ENCODE peak calls at places on chromosomes 12 and 14, in ten cellular contexts. One of them, this sample, is unnamed.

GRCh38 chr14:105168496-105168978 is at the start of gene JAG2:
- DNase-seq in transverse colon: peak; percentile 57
- DNase-seq in effector memory CD4-positive, alpha-beta T cell: peak; percentile 44
- DNase-seq in upper lobe of left lung: peak; percentile 72
- DNase-seq in IMR-90: no peak
- DNase-seq in psoas muscle: peak; percentile 68
- DNase-seq in sigmoid colon: no peak
- DNase-seq in cardiac muscle cell: peak; percentile 78
- DNase-seq in astrocyte: peak; percentile 19
- DNase-seq in GM23338: peak; percentile 77
- DNase-seq in this sample: peak; percentile 94

GRCh38 chr12:46915082-46915481 is 89.3 kb upstream of the SLC38A4 start:
- DNase-seq in sigmoid colon: peak; percentile 69
- DNase-seq in astrocyte: peak; percentile 92
- DNase-seq in effector memory CD4-positive, alpha-beta T cell: no peak
- DNase-seq in psoas muscle: peak; percentile 74
- DNase-seq in GM23338: no peak
- DNase-seq in cardiac muscle cell: no peak
- DNase-seq in upper lobe of left lung: peak; percentile 25
- DNase-seq in IMR-90: peak; percentile 90
- DNase-seq in transverse colon: no peak
- DNase-seq in this sample: no peak

GRCh38 chr12:110846615-110847566 is at the start of gene CCDC63:
- DNase-seq in IMR-90: no peak
- DNase-seq in psoas muscle: peak; percentile 49
- DNase-seq in astrocyte: peak; percentile 37
- DNase-seq in upper lobe of left lung: peak; percentile 46
- DNase-seq in effector memory CD4-positive, alpha-beta T cell: no peak
- DNase-seq in sigmoid colon: peak; percentile 78
- DNase-seq in transverse colon: peak; percentile 60
- DNase-seq in GM23338: peak; percentile 87
- DNase-seq in cardiac muscle cell: peak; percentile 85
- DNase-seq in this sample: peak; percentile 89

GRCh38 chr14:104558231-104559042 is 21.1 kb upstream of the C14orf180 start:
- DNase-seq in cardiac muscle cell: no peak
- DNase-seq in transverse colon: no peak
- DNase-seq in astrocyte: no peak
- DNase-seq in GM23338: no peak
- DNase-seq in IMR-90: no peak
- DNase-seq in upper lobe of left lung: no peak
- DNase-seq in effector memory CD4-positive, alpha-beta T cell: no peak
- DNase-seq in sigmoid colon: no peak
- DNase-seq in psoas muscle: no peak
- DNase-seq in this sample: peak; percentile 38

GRCh38 chr12:76201316-76201715 is 116.8 kb upstream of the NAP1L1 start:
- DNase-seq in psoas muscle: no peak
- DNase-seq in astrocyte: no peak
- DNase-seq in effector memory CD4-positive, alpha-beta T cell: no peak
- DNase-seq in sigmoid colon: no peak
- DNase-seq in IMR-90: no peak
- DNase-seq in upper lobe of left lung: no peak
- DNase-seq in GM23338: no peak
- DNase-seq in cardiac muscle cell: no peak
- DNase-seq in transverse colon: no peak
- DNase-seq in this sample: no peak

GRCh38 chr14:68089146-68089715 is 269.7 kb downstream of the RAD51B start:
- DNase-seq in effector memory CD4-positive, alpha-beta T cell: no peak
- DNase-seq in sigmoid colon: peak; percentile 71
- DNase-seq in astrocyte: peak; percentile 88
- DNase-seq in upper lobe of left lung: no peak
- DNase-seq in transverse colon: no peak
- DNase-seq in cardiac muscle cell: no peak
- DNase-seq in GM23338: no peak
- DNase-seq in psoas muscle: no peak
- DNase-seq in IMR-90: peak; percentile 61
- DNase-seq in this sample: no peak

GRCh38 chr14:95497561-95498011 is 18.9 kb downstream of the SYNE3 start:
- DNase-seq in sigmoid colon: no peak
- DNase-seq in GM23338: no peak
- DNase-seq in astrocyte: no peak
- DNase-seq in IMR-90: no peak
- DNase-seq in upper lobe of left lung: no peak
- DNase-seq in effector memory CD4-positive, alpha-beta T cell: no peak
- DNase-seq in transverse colon: no peak
- DNase-seq in cardiac muscle cell: peak; percentile 53
- DNase-seq in psoas muscle: no peak
- DNase-seq in this sample: no peak

GRCh38 chr12:104570174-104570907 is 113.6 kb downstream of the CHST11 start:
- DNase-seq in IMR-90: no peak
- DNase-seq in upper lobe of left lung: no peak
- DNase-seq in effector memory CD4-positive, alpha-beta T cell: no peak
- DNase-seq in transverse colon: no peak
- DNase-seq in GM23338: no peak
- DNase-seq in astrocyte: no peak
- DNase-seq in psoas muscle: no peak
- DNase-seq in sigmoid colon: no peak
- DNase-seq in cardiac muscle cell: no peak
- DNase-seq in this sample: no peak

GRCh38 chr12:82507656-82508055 is 149.3 kb downstream of the METTL25 start:
- DNase-seq in upper lobe of left lung: no peak
- DNase-seq in transverse colon: no peak
- DNase-seq in sigmoid colon: no peak
- DNase-seq in astrocyte: no peak
- DNase-seq in GM23338: no peak
- DNase-seq in psoas muscle: no peak
- DNase-seq in effector memory CD4-positive, alpha-beta T cell: no peak
- DNase-seq in cardiac muscle cell: no peak
- DNase-seq in IMR-90: no peak
- DNase-seq in this sample: no peak

GRCh38 chr14:36556811-36557433 is 25.5 kb downstream of the NKX2-8 start:
- DNase-seq in sigmoid colon: no peak
- DNase-seq in astrocyte: no peak
- DNase-seq in IMR-90: peak; percentile 7
- DNase-seq in transverse colon: no peak
- DNase-seq in upper lobe of left lung: no peak
- DNase-seq in GM23338: peak; percentile 65
- DNase-seq in psoas muscle: no peak
- DNase-seq in cardiac muscle cell: peak; percentile 26
- DNase-seq in effector memory CD4-positive, alpha-beta T cell: no peak
- DNase-seq in this sample: peak; percentile 54

GRCh38 chr12:18400186-18400585 is 138.9 kb downstream of the PIK3C2G start:
- DNase-seq in transverse colon: no peak
- DNase-seq in cardiac muscle cell: no peak
- DNase-seq in GM23338: no peak
- DNase-seq in astrocyte: peak; percentile 65
- DNase-seq in upper lobe of left lung: no peak
- DNase-seq in effector memory CD4-positive, alpha-beta T cell: no peak
- DNase-seq in psoas muscle: no peak
- DNase-seq in IMR-90: peak; percentile 39
- DNase-seq in sigmoid colon: no peak
- DNase-seq in this sample: no peak

GRCh38 chr12:109879332-109880048 is 851 bp downstream of the GLTP start:
- DNase-seq in psoas muscle: no peak
- DNase-seq in upper lobe of left lung: no peak
- DNase-seq in IMR-90: no peak
- DNase-seq in effector memory CD4-positive, alpha-beta T cell: no peak
- DNase-seq in sigmoid colon: no peak
- DNase-seq in GM23338: peak; percentile 42
- DNase-seq in transverse colon: no peak
- DNase-seq in cardiac muscle cell: peak; percentile 14
- DNase-seq in astrocyte: no peak
- DNase-seq in this sample: no peak

DNA sequence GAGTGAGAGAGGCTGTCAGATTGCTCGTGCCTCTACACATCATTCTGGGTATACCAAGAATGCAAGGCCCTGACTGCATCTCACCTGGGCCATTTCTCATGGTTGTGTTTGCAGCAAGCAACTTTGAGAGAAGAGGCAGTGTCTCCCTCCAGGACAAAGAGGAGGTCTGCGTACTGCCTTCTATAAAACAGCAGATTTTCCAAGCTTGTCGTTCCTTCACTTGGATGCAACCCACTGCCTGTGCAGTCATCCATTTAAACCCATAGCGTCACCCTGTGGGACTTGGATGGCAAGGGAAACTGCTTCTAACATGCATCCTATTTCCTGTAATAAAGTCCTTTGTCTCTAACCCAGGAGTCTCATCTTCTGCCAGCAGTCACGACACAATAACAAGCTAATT is 1.3 kb downstream of the POMT2 start:
- DNase-seq in astrocyte: no peak
- DNase-seq in IMR-90: no peak
- DNase-seq in sigmoid colon: peak; percentile 45
- DNase-seq in upper lobe of left lung: no peak
- DNase-seq in psoas muscle: no peak
- DNase-seq in cardiac muscle cell: no peak
- DNase-seq in GM23338: no peak
- DNase-seq in transverse colon: no peak
- DNase-seq in effector memory CD4-positive, alpha-beta T cell: no peak
- DNase-seq in this sample: no peak
- H3K4me3 ChIP-seq in astrocyte: no peak overlapping the region
- H3K4me3 ChIP-seq in IMR-90: no peak overlapping the region
- H3K4me3 ChIP-seq in sigmoid colon: no peak overlapping the region
- H3K4me3 ChIP-seq in upper lobe of left lung: no peak overlapping the region
- H3K4me3 ChIP-seq in psoas muscle: peak overlapping the region; percentile 97
- H3K4me3 ChIP-seq in cardiac muscle cell: no peak overlapping the region
- H3K4me3 ChIP-seq in GM23338: peak overlapping the region; percentile 94
- H3K4me3 ChIP-seq in transverse colon: no peak overlapping the region
- H3K4me3 ChIP-seq in effector memory CD4-positive, alpha-beta T cell: no peak overlapping the region
- H3K4me3 ChIP-seq in this sample: no peak overlapping the region

GRCh38 chr12:97324471-97324870 is 138.1 kb upstream of the RMST start:
- DNase-seq in astrocyte: no peak
- DNase-seq in upper lobe of left lung: no peak
- DNase-seq in sigmoid colon: no peak
- DNase-seq in psoas muscle: no peak
- DNase-seq in effector memory CD4-positive, alpha-beta T cell: no peak
- DNase-seq in GM23338: peak; percentile 1
- DNase-seq in cardiac muscle cell: no peak
- DNase-seq in transverse colon: no peak
- DNase-seq in IMR-90: no peak
- DNase-seq in this sample: peak; percentile 26

GRCh38 chr12:97323154-97323553 is 139.4 kb upstream of the RMST start:
- DNase-seq in astrocyte: no peak
- DNase-seq in effector memory CD4-positive, alpha-beta T cell: no peak
- DNase-seq in IMR-90: no peak
- DNase-seq in cardiac muscle cell: no peak
- DNase-seq in sigmoid colon: no peak
- DNase-seq in transverse colon: no peak
- DNase-seq in upper lobe of left lung: no peak
- DNase-seq in GM23338: peak; percentile 46
- DNase-seq in psoas muscle: no peak
- DNase-seq in this sample: no peak

GRCh38 chr12:97322388-97322787 is 140.2 kb upstream of the RMST start:
- DNase-seq in upper lobe of left lung: no peak
- DNase-seq in transverse colon: no peak
- DNase-seq in psoas muscle: no peak
- DNase-seq in effector memory CD4-positive, alpha-beta T cell: no peak
- DNase-seq in astrocyte: no peak
- DNase-seq in sigmoid colon: no peak
- DNase-seq in GM23338: no peak
- DNase-seq in cardiac muscle cell: peak; percentile 16
- DNase-seq in IMR-90: no peak
- DNase-seq in this sample: no peak

GRCh38 chr12:97321640-97322039 is 141.0 kb upstream of the RMST start:
- DNase-seq in transverse colon: no peak
- DNase-seq in cardiac muscle cell: no peak
- DNase-seq in sigmoid colon: no peak
- DNase-seq in upper lobe of left lung: no peak
- DNase-seq in IMR-90: no peak
- DNase-seq in astrocyte: no peak
- DNase-seq in effector memory CD4-positive, alpha-beta T cell: no peak
- DNase-seq in psoas muscle: no peak
- DNase-seq in GM23338: no peak
- DNase-seq in this sample: no peak
- H3K27me3 ChIP-seq in transverse colon: no peaks in the 10 kb centered on the region
- H3K27me3 ChIP-seq in cardiac muscle cell: no peaks in the 10 kb centered on the region
- H3K27me3 ChIP-seq in sigmoid colon: peaks cover under 1% of the 10 kb centered on the region
- H3K27me3 ChIP-seq in upper lobe of left lung: no peaks in the 10 kb centered on the region
- H3K27me3 ChIP-seq in IMR-90: no peaks in the 10 kb centered on the region
- H3K27me3 ChIP-seq in astrocyte: no peaks in the 10 kb centered on the region
- H3K27me3 ChIP-seq in effector memory CD4-positive, alpha-beta T cell: no peaks in the 10 kb centered on the region
- H3K27me3 ChIP-seq in psoas muscle: peaks cover under 1% of the 10 kb centered on the region
- H3K27me3 ChIP-seq in GM23338: no peaks in the 10 kb centered on the region
- H3K27me3 ChIP-seq in this sample: no peaks in the 10 kb centered on the region

DNA sequence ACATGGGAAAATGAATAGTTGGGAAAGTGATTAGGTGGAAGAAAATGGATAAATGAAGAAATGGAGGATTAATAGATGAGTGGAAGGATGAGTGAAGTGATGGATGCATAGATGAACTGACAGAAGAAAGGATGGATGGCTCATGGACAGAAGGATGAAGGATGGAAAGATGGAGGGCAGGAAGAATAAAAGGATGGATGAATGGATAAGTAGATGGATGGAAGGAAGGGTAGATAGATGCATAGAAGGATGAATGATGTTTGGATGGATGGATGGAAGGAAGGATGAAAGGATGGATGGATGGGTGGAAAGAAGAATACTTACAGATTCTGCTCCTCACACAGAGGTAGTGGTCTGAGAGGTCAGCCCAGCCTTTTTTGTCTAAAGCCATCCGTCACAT is 35.8 kb upstream of the CHGA start:
- DNase-seq in GM23338: no peak
- DNase-seq in effector memory CD4-positive, alpha-beta T cell: no peak
- DNase-seq in upper lobe of left lung: no peak
- DNase-seq in astrocyte: no peak
- DNase-seq in cardiac muscle cell: no peak
- DNase-seq in sigmoid colon: no peak
- DNase-seq in transverse colon: no peak
- DNase-seq in psoas muscle: no peak
- DNase-seq in IMR-90: no peak
- DNase-seq in this sample: no peak
- H3K4me3 ChIP-seq in GM23338: no peak overlapping the region
- H3K4me3 ChIP-seq in effector memory CD4-positive, alpha-beta T cell: no peak overlapping the region
- H3K4me3 ChIP-seq in upper lobe of left lung: no peak overlapping the region
- H3K4me3 ChIP-seq in astrocyte: no peak overlapping the region
- H3K4me3 ChIP-seq in cardiac muscle cell: no peak overlapping the region
- H3K4me3 ChIP-seq in sigmoid colon: no peak overlapping the region
- H3K4me3 ChIP-seq in transverse colon: no peak overlapping the region
- H3K4me3 ChIP-seq in psoas muscle: no peak overlapping the region
- H3K4me3 ChIP-seq in IMR-90: no peak overlapping the region
- H3K4me3 ChIP-seq in this sample: no peak overlapping the region

DNA sequence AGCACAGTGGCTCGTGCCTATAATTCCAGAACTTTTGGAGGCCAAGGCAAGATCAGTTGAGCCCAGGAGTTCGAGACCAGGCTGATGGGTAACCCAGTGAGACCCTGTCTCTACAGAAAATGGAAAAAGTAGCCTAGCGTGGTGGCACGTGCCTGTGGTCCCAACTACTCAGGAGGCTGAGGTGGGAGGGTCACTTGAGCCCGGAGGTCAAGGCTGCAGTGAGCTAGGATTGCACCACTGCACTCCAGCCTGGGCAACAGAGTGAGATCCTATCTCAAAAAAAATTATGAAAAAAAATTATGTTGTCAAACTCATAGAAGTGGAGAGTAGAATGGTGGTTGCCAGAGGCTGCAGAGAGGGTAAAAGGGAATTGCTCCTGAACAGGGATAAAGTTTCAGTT is 3.6 kb upstream of the LRCOL1 start:
- DNase-seq in psoas muscle: no peak
- DNase-seq in upper lobe of left lung: no peak
- DNase-seq in GM23338: no peak
- DNase-seq in sigmoid colon: no peak
- DNase-seq in cardiac muscle cell: no peak
- DNase-seq in astrocyte: no peak
- DNase-seq in effector memory CD4-positive, alpha-beta T cell: no peak
- DNase-seq in transverse colon: no peak
- DNase-seq in IMR-90: no peak
- DNase-seq in this sample: no peak
- H3K27me3 ChIP-seq in psoas muscle: no peaks in the 10 kb centered on the region
- H3K27me3 ChIP-seq in upper lobe of left lung: peaks cover 23% of the 10 kb centered on the region
- H3K27me3 ChIP-seq in GM23338: peaks cover 87% of the 10 kb centered on the region
- H3K27me3 ChIP-seq in sigmoid colon: peaks cover 30% of the 10 kb centered on the region
- H3K27me3 ChIP-seq in cardiac muscle cell: peaks cover 86% of the 10 kb centered on the region
- H3K27me3 ChIP-seq in astrocyte: peaks cover 36% of the 10 kb centered on the region
- H3K27me3 ChIP-seq in effector memory CD4-positive, alpha-beta T cell: peaks cover 45% of the 10 kb centered on the region
- H3K27me3 ChIP-seq in transverse colon: peaks cover 71% of the 10 kb centered on the region
- H3K27me3 ChIP-seq in IMR-90: peaks cover 40% of the 10 kb centered on the region
- H3K27me3 ChIP-seq in this sample: peaks cover 41% of the 10 kb centered on the region

This sample was measured in H7.